ENCODE peak calls at places on chromosomes 2 and 18, in nine cellular contexts. I is mesothelial cell of epicardium, T is Calu3, W is neural crest cell, Q is right atrium auricular region, V is WERI-Rb-1, X is progenitor cell of endocrine pancreas, G is PC-9, P is adrenal gland. H is an unnamed sample.

GRCh38 chr2:41939410-41939775 is 108.4 kb upstream of the PKDCC start:
- DNase-seq in I (no peak), T (no peak), W (no peak), Q (no peak), V (peak), X (no peak), G (no peak), P (no peak), H (no peak)

GRCh38 chr2:165141601-165142000 is 62.2 kb downstream of the SCN3A start:
- DNase-seq in I (no peak), T (no peak), W (no peak), Q (no peak), V (no peak), X (no peak), G (no peak), P (no peak), H (no peak)

GRCh38 chr18:7452331-7452730 is 114.8 kb upstream of the PTPRM start:
- DNase-seq in I (no peak), T (peak), W (peak), Q (no peak), V (peak), X (no peak), G (peak), P (peak), H (no peak)

GRCh38 chr2:210392469-210392881 is 77.5 kb upstream of the MYL1 start:
- DNase-seq in I (no peak), T (no peak), W (no peak), Q (no peak), V (no peak), X (no peak), G (no peak), P (no peak), H (no peak)

GRCh38 chr2:205280630-205281225 is 401.6 kb upstream of the NRP2 start:
- DNase-seq in I (no peak), T (no peak), W (no peak), Q (no peak), V (no peak), X (no peak), G (no peak), P (no peak), H (no peak)

GRCh38 chr2:65548571-65549261 is 116.3 kb upstream of the SPRED2 start:
- DNase-seq in I (no peak), T (no peak), W (no peak), Q (no peak), V (no peak), X (no peak), G (no peak), P (no peak), H (no peak)

GRCh38 chr18:46950064-46950656 is 32.8 kb downstream of the KATNAL2 start:
- DNase-seq in I (no peak), T (no peak), W (no peak), Q (no peak), V (no peak), X (no peak), G (no peak), P (no peak), H (no peak)

GRCh38 chr18:11953113-11953512 is 28.2 kb upstream of the IMPA2 start:
- DNase-seq in I (no peak), T (no peak), W (no peak), Q (no peak), V (no peak), X (no peak), G (no peak), P (no peak), H (no peak)

GRCh38 chr2:31205186-31205585 is 12.1 kb downstream of the CAPN14 start:
- DNase-seq in I (no peak), T (no peak), W (no peak), Q (no peak), V (no peak), X (no peak), G (no peak), P (no peak), H (no peak)

GRCh38 chr2:200181732-200182131 is 124.8 kb upstream of the SPATS2L start:
- DNase-seq in I (no peak), T (no peak), W (no peak), Q (no peak), V (no peak), X (no peak), G (no peak), P (no peak), H (no peak)

GRCh38 chr18:37607281-37607680 is 41.7 kb upstream of the CELF4 start:
- DNase-seq in I (no peak), T (no peak), W (no peak), Q (no peak), V (no peak), X (no peak), G (no peak), P (no peak), H (no peak)

GRCh38 chr18:12776821-12777471 is 74.1 kb downstream of the PSMG2 start:
- DNase-seq in I (no peak), T (no peak), W (no peak), Q (peak), V (no peak), X (no peak), G (no peak), P (peak), H (no peak)

GRCh38 chr2:175063741-175064140 is 58.6 kb upstream of the CHN1 start:
- DNase-seq in I (no peak), T (no peak), W (no peak), Q (no peak), V (no peak), X (no peak), G (no peak), P (no peak), H (no peak)

GRCh38 chr18:46663539-46663938 is 6.5 kb upstream of the LOXHD1 start:
- DNase-seq in I (no peak), T (no peak), W (no peak), Q (no peak), V (no peak), X (no peak), G (no peak), P (no peak), H (no peak)

GRCh38 chr2:157839162-157839801 is 36.8 kb downstream of the ACVR1 start:
- DNase-seq in I (peak), T (no peak), W (peak), Q (no peak), V (peak), X (peak), G (peak), P (no peak), H (no peak)

GRCh38 chr2:235088608-235089020 is 136.8 kb downstream of the SH3BP4 start:
- DNase-seq in I (no peak), T (no peak), W (no peak), Q (no peak), V (no peak), X (no peak), G (no peak), P (no peak), H (no peak)

GRCh38 chr2:42804891-42805290 is 12.5 kb upstream of the HAAO start:
- DNase-seq in I (no peak), T (no peak), W (no peak), Q (no peak), V (no peak), X (no peak), G (no peak), P (no peak), H (no peak)

GRCh38 chr2:213733893-213734292 is 449.6 kb downstream of the SPAG16 start:
- DNase-seq in I (no peak), T (no peak), W (no peak), Q (no peak), V (no peak), X (no peak), G (no peak), P (no peak), H (no peak)

GRCh38 chr2:105712166-105712915 is 32.4 kb upstream of the NCK2 start:
- DNase-seq in I (no peak), T (no peak), W (no peak), Q (no peak), V (peak), X (no peak), G (no peak), P (no peak), H (no peak)

GRCh38 chr2:961786-962185 is 11.1 kb downstream of the SNTG2 start:
- DNase-seq in I (no peak), T (no peak), W (no peak), Q (no peak), V (no peak), X (no peak), G (no peak), P (no peak), H (no peak)

GRCh38 chr2:45720210-45720609 is 68.7 kb downstream of the PRKCE start:
- DNase-seq in I (no peak), T (no peak), W (no peak), Q (no peak), V (no peak), X (no peak), G (no peak), P (no peak), H (no peak)
- TF ChIP-seq CTCF in I (no peak), T (no peak), W (no peak), Q (no peak), V (no peak), X (no peak), G (no peak), P (no peak), H (no peak)

DNA sequence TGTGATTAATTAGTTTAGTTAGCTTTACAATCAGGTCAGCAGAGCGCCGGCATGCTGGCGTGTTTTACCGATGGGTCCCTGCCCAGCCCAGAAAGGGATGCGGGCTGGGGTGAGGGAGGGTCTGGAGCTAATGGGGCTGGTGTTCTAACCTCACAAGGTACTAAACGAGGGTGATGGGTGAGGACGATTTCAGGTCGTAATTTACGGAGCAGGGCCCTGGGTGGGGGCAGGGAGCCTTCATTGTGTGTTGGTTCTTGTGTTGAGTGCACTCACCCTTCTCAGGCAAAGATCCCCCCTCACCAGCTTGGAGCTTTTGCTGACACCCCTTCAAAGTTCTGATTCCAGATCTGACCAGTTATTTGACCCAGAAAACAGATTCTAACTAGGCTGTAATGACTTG is 39.5 kb downstream of the PTGR3 start:
- DNase-seq in I (no peak), T (no peak), W (no peak), Q (peak), V (no peak), X (no peak), G (no peak), P (peak), H (no peak)
- TF ChIP-seq CTCF in I (no peak), T (no peak), W (no peak), Q (no peak), V (no peak), X (no peak), G (no peak), P (no peak), H (no peak)

GRCh38 chr2:26235089-26235488 is 9.3 kb downstream of the HADHA start:
- DNase-seq in I (no peak), T (no peak), W (no peak), Q (no peak), V (no peak), X (no peak), G (no peak), P (no peak), H (no peak)
- TF ChIP-seq CTCF in I (no peak), T (no peak), W (peak), Q (no peak), V (peak), X (peak), G (peak), P (peak), H (no peak)

DNA sequence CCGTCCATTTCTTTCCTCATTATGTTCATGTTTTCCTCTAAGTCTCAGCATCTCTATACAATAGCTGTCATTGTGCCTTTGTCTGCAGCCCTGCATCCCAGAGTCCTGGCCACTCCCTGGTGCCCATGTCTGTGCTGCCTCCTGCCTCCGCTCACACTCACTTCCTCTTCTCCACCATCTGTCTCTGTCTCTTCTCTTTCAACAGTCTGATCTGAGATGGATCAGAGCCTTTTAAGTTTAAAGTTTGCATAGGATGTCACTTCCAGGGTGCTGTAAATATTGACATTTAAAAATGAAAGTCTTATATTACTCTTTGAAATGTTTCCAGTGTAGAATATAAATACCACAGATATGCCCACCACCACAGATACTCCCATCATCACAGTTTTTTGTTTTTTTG is 42.7 kb downstream of the UBE2F start:
- DNase-seq in I (no peak), T (no peak), W (no peak), Q (no peak), V (no peak), X (no peak), G (no peak), P (no peak), H (no peak)
- TF ChIP-seq CTCF in I (no peak), T (no peak), W (no peak), Q (no peak), V (no peak), X (no peak), G (no peak), P (no peak), H (no peak)

GRCh38 chr2:126482582-126483464 is 173.1 kb upstream of the GYPC start:
- DNase-seq in I (no peak), T (no peak), W (no peak), Q (peak), V (peak), X (no peak), G (no peak), P (no peak), H (no peak)
- TF ChIP-seq CTCF in I (no peak), T (no peak), W (peak), Q (no peak), V (peak), X (peak), G (no peak), P (no peak), H (no peak)

GRCh38 chr18:8480506-8481328 is 128.5 kb upstream of the RAB12 start:
- DNase-seq in I (no peak), T (peak), W (peak), Q (no peak), V (peak), X (peak), G (peak), P (peak), H (no peak)
- TF ChIP-seq CTCF in I (no peak), T (peak), W (peak), Q (peak), V (peak), X (peak), G (peak), P (peak), H (no peak)

GRCh38 chr18:74310411-74310810 is 5.2 kb upstream of the C18orf63 start:
- DNase-seq in I (no peak), T (no peak), W (no peak), Q (no peak), V (peak), X (no peak), G (no peak), P (no peak), H (no peak)
- TF ChIP-seq CTCF in I (no peak), T (no peak), W (peak), Q (no peak), V (peak), X (peak), G (peak), P (peak), H (no peak)

GRCh38 chr2:53208815-53209214 is 558.8 kb upstream of the CHAC2 start:
- DNase-seq in I (no peak), T (no peak), W (no peak), Q (no peak), V (no peak), X (no peak), G (no peak), P (no peak), H (no peak)

GRCh38 chr2:53209679-53210473 is 557.7 kb upstream of the CHAC2 start:
- DNase-seq in I (no peak), T (no peak), W (no peak), Q (no peak), V (no peak), X (no peak), G (no peak), P (no peak), H (no peak)

GRCh38 chr2:53211201-53211774 is 556.3 kb upstream of the CHAC2 start:
- DNase-seq in I (no peak), T (no peak), W (no peak), Q (no peak), V (no peak), X (no peak), G (no peak), P (no peak), H (no peak)

GRCh38 chr2:53210538-53210937 is 557.1 kb upstream of the CHAC2 start:
- DNase-seq in I (no peak), T (no peak), W (no peak), Q (no peak), V (no peak), X (no peak), G (no peak), P (no peak), H (no peak)
- TF ChIP-seq CTCF in I (no peak), T (no peak), W (peak), Q (no peak), V (peak), X (peak), G (no peak), P (no peak), H (no peak)